ENCODE peak calls at places on chromosome 4, in five cellular contexts. F is SK-N-SH; A is activated T-helper 1 cell treated with anti-CD3 and anti-CD28 coated beads, Interleukin-12 subunit alpha, Interleukin-12 subunit beta, Interleukin-2, Interleukin-4 antibody, amounts not matched to agents 30 ng/mL and 10 ng/mL and 1 ng/mL, durations not matched to agents 14 hours and 24 hours and 36 hours; O is stimulated activated CD4-positive, alpha-beta T cell treated with anti-CD3 and anti-CD28 coated beads, Interleukin-15, amount 100 ng/mL, for 1 hour; J is Caco-2. C is an unnamed sample.

GRCh38 chr4:13984996-13985780 is 357.7 kb upstream of the BOD1L1 start:
- DNase-seq in F (no peak), A (no peak), O (no peak), J (no peak), C (peak)

GRCh38 chr4:75547647-75548387 is 8.0 kb upstream of the ODAPH start:
- DNase-seq in F (peak), A (no peak), O (no peak), J (no peak), C (no peak)

GRCh38 chr4:32560306-32560705 is 1840.1 kb downstream of the PCDH7 start:
- DNase-seq in F (no peak), A (no peak), O (no peak), J (no peak), C (no peak)

GRCh38 chr4:168771251-168771650 is 238.8 kb downstream of the CBR4 start:
- DNase-seq in F (no peak), A (no peak), O (no peak), J (no peak), C (no peak)

GRCh38 chr4:2350982-2351381 is 67.5 kb downstream of the ZFYVE28 start:
- DNase-seq in F (no peak), A (no peak), O (no peak), J (no peak), C (no peak)

GRCh38 chr4:99593781-99594636 is 19.4 kb downstream of the MTTP start:
- DNase-seq in F (no peak), A (no peak), O (no peak), J (no peak), C (no peak)

GRCh38 chr4:183828125-183828524 is 77.0 kb upstream of the STOX2 start:
- DNase-seq in F (no peak), A (no peak), O (no peak), J (no peak), C (no peak)

GRCh38 chr4:114890773-114891172 is 222.6 kb downstream of the NDST4 start:
- DNase-seq in F (no peak), A (no peak), O (no peak), J (no peak), C (no peak)

GRCh38 chr4:74433541-74434172 is 11.3 kb upstream of the AREG start:
- DNase-seq in F (peak), A (no peak), O (no peak), J (no peak), C (no peak)

GRCh38 chr4:31370866-31371465 is 650.8 kb downstream of the PCDH7 start:
- DNase-seq in F (peak), A (no peak), O (no peak), J (peak), C (no peak)

GRCh38 chr4:139176299-139177048 is 544 bp downstream of the ELF2 start:
- DNase-seq in F (peak), A (peak), O (peak), J (peak), C (no peak)

GRCh38 chr4:73387552-73387951 is 16.5 kb upstream of the ALB start:
- DNase-seq in F (no peak), A (no peak), O (no peak), J (no peak), C (no peak)

GRCh38 chr4:95219109-95219508 is 329.7 kb downstream of the UNC5C start:
- DNase-seq in F (no peak), A (no peak), O (no peak), J (no peak), C (no peak)

GRCh38 chr4:63580796-63581475 is 828.3 kb downstream of the TECRL start:
- DNase-seq in F (no peak), A (no peak), O (no peak), J (no peak), C (no peak)

GRCh38 chr4:53852343-53852742 is 212.1 kb downstream of the CHIC2 start:
- DNase-seq in F (no peak), A (no peak), O (no peak), J (no peak), C (no peak)

GRCh38 chr4:123974419-123975105 is 578.0 kb downstream of the SPRY1 start:
- DNase-seq in F (no peak), A (no peak), O (no peak), J (no peak), C (no peak)

GRCh38 chr4:186823989-186824388 is 100.3 kb upstream of the FAT1 start:
- DNase-seq in F (no peak), A (no peak), O (no peak), J (no peak), C (no peak)

GRCh38 chr4:174757736-174758135 is 71.3 kb downstream of the GLRA3 start:
- DNase-seq in F (no peak), A (no peak), O (no peak), J (no peak), C (no peak)

GRCh38 chr4:80232707-80233370 is 33.6 kb upstream of the FGF5 start:
- DNase-seq in F (no peak), A (no peak), O (no peak), J (no peak), C (no peak)

GRCh38 chr4:1084796-1085403 is 28.5 kb downstream of the RNF212 start:
- DNase-seq in F (no peak), A (no peak), O (no peak), J (no peak), C (no peak)

C was measured in GOT3.